ENCODE peak calls at places on chromosomes 3 and 15, in six cellular contexts. One of them, this sample, is unnamed.

GRCh38 chr15:31740203-31740602 is 290.1 kb upstream of the CHRNA7 start:
- DNase-seq in stimulated activated CD4-positive, alpha-beta T cell treated with anti-CD3 and anti-CD28 coated beads, Interleukin-4, amount 100 ng/mL, for 4 hours: no peak
- DNase-seq in HCEC 1CT: peak
- DNase-seq in activated CD8-positive, alpha-beta memory T cell treated with anti-CD3 and anti-CD28 coated beads for 48 hours: no peak
- DNase-seq in aorta: no peak
- DNase-seq in dermis microvascular lymphatic vessel endothelial cell: no peak
- DNase-seq in this sample: no peak

GRCh38 chr3:51311055-51311454 is 74.0 kb upstream of the MANF start:
- DNase-seq in activated CD8-positive, alpha-beta memory T cell treated with anti-CD3 and anti-CD28 coated beads for 48 hours: no peak
- DNase-seq in stimulated activated CD4-positive, alpha-beta T cell treated with anti-CD3 and anti-CD28 coated beads, Interleukin-4, amount 100 ng/mL, for 4 hours: no peak
- DNase-seq in dermis microvascular lymphatic vessel endothelial cell: peak
- DNase-seq in HCEC 1CT: peak
- DNase-seq in aorta: no peak
- DNase-seq in this sample: no peak

GRCh38 chr3:13231781-13232515 is 158.7 kb upstream of the IQSEC1 start:
- DNase-seq in aorta: no peak
- DNase-seq in stimulated activated CD4-positive, alpha-beta T cell treated with anti-CD3 and anti-CD28 coated beads, Interleukin-4, amount 100 ng/mL, for 4 hours: no peak
- DNase-seq in HCEC 1CT: no peak
- DNase-seq in dermis microvascular lymphatic vessel endothelial cell: no peak
- DNase-seq in activated CD8-positive, alpha-beta memory T cell treated with anti-CD3 and anti-CD28 coated beads for 48 hours: no peak
- DNase-seq in this sample: no peak

GRCh38 chr3:196471551-196471950 is 32.0 kb downstream of the RNF168 start:
- DNase-seq in activated CD8-positive, alpha-beta memory T cell treated with anti-CD3 and anti-CD28 coated beads for 48 hours: no peak
- DNase-seq in dermis microvascular lymphatic vessel endothelial cell: no peak
- DNase-seq in stimulated activated CD4-positive, alpha-beta T cell treated with anti-CD3 and anti-CD28 coated beads, Interleukin-4, amount 100 ng/mL, for 4 hours: no peak
- DNase-seq in aorta: no peak
- DNase-seq in HCEC 1CT: no peak
- DNase-seq in this sample: no peak

GRCh38 chr3:197428961-197429360 is 126.8 kb downstream of the BDH1 start:
- DNase-seq in HCEC 1CT: no peak
- DNase-seq in aorta: no peak
- DNase-seq in dermis microvascular lymphatic vessel endothelial cell: no peak
- DNase-seq in activated CD8-positive, alpha-beta memory T cell treated with anti-CD3 and anti-CD28 coated beads for 48 hours: no peak
- DNase-seq in stimulated activated CD4-positive, alpha-beta T cell treated with anti-CD3 and anti-CD28 coated beads, Interleukin-4, amount 100 ng/mL, for 4 hours: no peak
- DNase-seq in this sample: no peak

GRCh38 chr3:111284485-111285187 is 213.0 kb downstream of the NECTIN3 start:
- DNase-seq in dermis microvascular lymphatic vessel endothelial cell: no peak
- DNase-seq in stimulated activated CD4-positive, alpha-beta T cell treated with anti-CD3 and anti-CD28 coated beads, Interleukin-4, amount 100 ng/mL, for 4 hours: no peak
- DNase-seq in activated CD8-positive, alpha-beta memory T cell treated with anti-CD3 and anti-CD28 coated beads for 48 hours: no peak
- DNase-seq in aorta: no peak
- DNase-seq in HCEC 1CT: no peak
- DNase-seq in this sample: no peak

GRCh38 chr3:141707741-141708203 is 30.3 kb upstream of the RNF7 start:
- DNase-seq in HCEC 1CT: peak
- DNase-seq in aorta: no peak
- DNase-seq in stimulated activated CD4-positive, alpha-beta T cell treated with anti-CD3 and anti-CD28 coated beads, Interleukin-4, amount 100 ng/mL, for 4 hours: no peak
- DNase-seq in activated CD8-positive, alpha-beta memory T cell treated with anti-CD3 and anti-CD28 coated beads for 48 hours: no peak
- DNase-seq in dermis microvascular lymphatic vessel endothelial cell: peak
- DNase-seq in this sample: no peak

GRCh38 chr3:172285844-172286243 is 162.4 kb downstream of the GHSR start:
- DNase-seq in activated CD8-positive, alpha-beta memory T cell treated with anti-CD3 and anti-CD28 coated beads for 48 hours: no peak
- DNase-seq in aorta: no peak
- DNase-seq in stimulated activated CD4-positive, alpha-beta T cell treated with anti-CD3 and anti-CD28 coated beads, Interleukin-4, amount 100 ng/mL, for 4 hours: no peak
- DNase-seq in HCEC 1CT: peak
- DNase-seq in dermis microvascular lymphatic vessel endothelial cell: no peak
- DNase-seq in this sample: no peak

GRCh38 chr3:15693340-15693739 is 91.8 kb downstream of the BTD start:
- DNase-seq in activated CD8-positive, alpha-beta memory T cell treated with anti-CD3 and anti-CD28 coated beads for 48 hours: no peak
- DNase-seq in HCEC 1CT: no peak
- DNase-seq in dermis microvascular lymphatic vessel endothelial cell: peak
- DNase-seq in aorta: no peak
- DNase-seq in stimulated activated CD4-positive, alpha-beta T cell treated with anti-CD3 and anti-CD28 coated beads, Interleukin-4, amount 100 ng/mL, for 4 hours: no peak
- DNase-seq in this sample: no peak

GRCh38 chr3:29385056-29385455 is 104.2 kb downstream of the RBMS3 start:
- DNase-seq in aorta: no peak
- DNase-seq in stimulated activated CD4-positive, alpha-beta T cell treated with anti-CD3 and anti-CD28 coated beads, Interleukin-4, amount 100 ng/mL, for 4 hours: no peak
- DNase-seq in activated CD8-positive, alpha-beta memory T cell treated with anti-CD3 and anti-CD28 coated beads for 48 hours: no peak
- DNase-seq in dermis microvascular lymphatic vessel endothelial cell: no peak
- DNase-seq in HCEC 1CT: no peak
- DNase-seq in this sample: no peak

GRCh38 chr3:149020196-149020838 is 29.0 kb downstream of the GYG1 start:
- DNase-seq in activated CD8-positive, alpha-beta memory T cell treated with anti-CD3 and anti-CD28 coated beads for 48 hours: no peak
- DNase-seq in dermis microvascular lymphatic vessel endothelial cell: peak
- DNase-seq in stimulated activated CD4-positive, alpha-beta T cell treated with anti-CD3 and anti-CD28 coated beads, Interleukin-4, amount 100 ng/mL, for 4 hours: no peak
- DNase-seq in aorta: peak
- DNase-seq in HCEC 1CT: no peak
- DNase-seq in this sample: no peak

GRCh38 chr3:126021224-126021623 is 52.2 kb downstream of the ROPN1B start:
- DNase-seq in stimulated activated CD4-positive, alpha-beta T cell treated with anti-CD3 and anti-CD28 coated beads, Interleukin-4, amount 100 ng/mL, for 4 hours: no peak
- DNase-seq in HCEC 1CT: no peak
- DNase-seq in aorta: no peak
- DNase-seq in dermis microvascular lymphatic vessel endothelial cell: no peak
- DNase-seq in activated CD8-positive, alpha-beta memory T cell treated with anti-CD3 and anti-CD28 coated beads for 48 hours: no peak
- DNase-seq in this sample: no peak

GRCh38 chr3:132006605-132007204 is 28.1 kb downstream of the CPNE4 start:
- DNase-seq in stimulated activated CD4-positive, alpha-beta T cell treated with anti-CD3 and anti-CD28 coated beads, Interleukin-4, amount 100 ng/mL, for 4 hours: no peak
- DNase-seq in activated CD8-positive, alpha-beta memory T cell treated with anti-CD3 and anti-CD28 coated beads for 48 hours: no peak
- DNase-seq in dermis microvascular lymphatic vessel endothelial cell: peak
- DNase-seq in aorta: peak
- DNase-seq in HCEC 1CT: peak
- DNase-seq in this sample: no peak

GRCh38 chr15:36579792-36580431 is 486 bp downstream of the CDIN1 start:
- DNase-seq in dermis microvascular lymphatic vessel endothelial cell: no peak
- DNase-seq in aorta: no peak
- DNase-seq in activated CD8-positive, alpha-beta memory T cell treated with anti-CD3 and anti-CD28 coated beads for 48 hours: no peak
- DNase-seq in HCEC 1CT: no peak
- DNase-seq in stimulated activated CD4-positive, alpha-beta T cell treated with anti-CD3 and anti-CD28 coated beads, Interleukin-4, amount 100 ng/mL, for 4 hours: peak
- DNase-seq in this sample: peak

GRCh38 chr3:44039006-44039405 is 202.7 kb upstream of the TOPAZ1 start:
- DNase-seq in HCEC 1CT: no peak
- DNase-seq in activated CD8-positive, alpha-beta memory T cell treated with anti-CD3 and anti-CD28 coated beads for 48 hours: no peak
- DNase-seq in dermis microvascular lymphatic vessel endothelial cell: no peak
- DNase-seq in stimulated activated CD4-positive, alpha-beta T cell treated with anti-CD3 and anti-CD28 coated beads, Interleukin-4, amount 100 ng/mL, for 4 hours: no peak
- DNase-seq in aorta: no peak
- DNase-seq in this sample: no peak

GRCh38 chr3:42020681-42021307 is 58.9 kb upstream of the ULK4 start:
- DNase-seq in aorta: no peak
- DNase-seq in stimulated activated CD4-positive, alpha-beta T cell treated with anti-CD3 and anti-CD28 coated beads, Interleukin-4, amount 100 ng/mL, for 4 hours: no peak
- DNase-seq in activated CD8-positive, alpha-beta memory T cell treated with anti-CD3 and anti-CD28 coated beads for 48 hours: no peak
- DNase-seq in dermis microvascular lymphatic vessel endothelial cell: peak
- DNase-seq in HCEC 1CT: peak
- DNase-seq in this sample: no peak

GRCh38 chr15:88814393-88814792 is 11.2 kb downstream of the ACAN start:
- DNase-seq in activated CD8-positive, alpha-beta memory T cell treated with anti-CD3 and anti-CD28 coated beads for 48 hours: no peak
- DNase-seq in aorta: no peak
- DNase-seq in dermis microvascular lymphatic vessel endothelial cell: no peak
- DNase-seq in HCEC 1CT: no peak
- DNase-seq in stimulated activated CD4-positive, alpha-beta T cell treated with anti-CD3 and anti-CD28 coated beads, Interleukin-4, amount 100 ng/mL, for 4 hours: no peak
- DNase-seq in this sample: no peak

GRCh38 chr3:123745184-123745855 is 138.8 kb downstream of the MYLK start:
- DNase-seq in aorta: no peak
- DNase-seq in activated CD8-positive, alpha-beta memory T cell treated with anti-CD3 and anti-CD28 coated beads for 48 hours: no peak
- DNase-seq in dermis microvascular lymphatic vessel endothelial cell: peak
- DNase-seq in HCEC 1CT: no peak
- DNase-seq in stimulated activated CD4-positive, alpha-beta T cell treated with anti-CD3 and anti-CD28 coated beads, Interleukin-4, amount 100 ng/mL, for 4 hours: no peak
- DNase-seq in this sample: no peak

GRCh38 chr15:77966540-77967290 is 110.8 kb downstream of the TBC1D2B start:
- DNase-seq in HCEC 1CT: peak
- DNase-seq in stimulated activated CD4-positive, alpha-beta T cell treated with anti-CD3 and anti-CD28 coated beads, Interleukin-4, amount 100 ng/mL, for 4 hours: peak
- DNase-seq in aorta: no peak
- DNase-seq in activated CD8-positive, alpha-beta memory T cell treated with anti-CD3 and anti-CD28 coated beads for 48 hours: peak
- DNase-seq in dermis microvascular lymphatic vessel endothelial cell: peak
- DNase-seq in this sample: no peak

GRCh38 chr3:105093853-105094252 is 272.9 kb upstream of the ALCAM start:
- DNase-seq in aorta: no peak
- DNase-seq in dermis microvascular lymphatic vessel endothelial cell: no peak
- DNase-seq in stimulated activated CD4-positive, alpha-beta T cell treated with anti-CD3 and anti-CD28 coated beads, Interleukin-4, amount 100 ng/mL, for 4 hours: no peak
- DNase-seq in HCEC 1CT: no peak
- DNase-seq in activated CD8-positive, alpha-beta memory T cell treated with anti-CD3 and anti-CD28 coated beads for 48 hours: no peak
- DNase-seq in this sample: no peak

GRCh38 chr15:81163961-81164800 is 30.1 kb downstream of the CFAP161 start:
- DNase-seq in activated CD8-positive, alpha-beta memory T cell treated with anti-CD3 and anti-CD28 coated beads for 48 hours: no peak
- DNase-seq in stimulated activated CD4-positive, alpha-beta T cell treated with anti-CD3 and anti-CD28 coated beads, Interleukin-4, amount 100 ng/mL, for 4 hours: no peak
- DNase-seq in dermis microvascular lymphatic vessel endothelial cell: peak
- DNase-seq in aorta: no peak
- DNase-seq in HCEC 1CT: peak
- DNase-seq in this sample: no peak

GRCh38 chr3:111040959-111041358 is 30.7 kb upstream of the NECTIN3 start:
- DNase-seq in HCEC 1CT: no peak
- DNase-seq in aorta: no peak
- DNase-seq in activated CD8-positive, alpha-beta memory T cell treated with anti-CD3 and anti-CD28 coated beads for 48 hours: no peak
- DNase-seq in stimulated activated CD4-positive, alpha-beta T cell treated with anti-CD3 and anti-CD28 coated beads, Interleukin-4, amount 100 ng/mL, for 4 hours: no peak
- DNase-seq in dermis microvascular lymphatic vessel endothelial cell: no peak
- DNase-seq in this sample: no peak

GRCh38 chr15:28104326-28104725 is 5.2 kb upstream of the OCA2 start:
- DNase-seq in dermis microvascular lymphatic vessel endothelial cell: no peak
- DNase-seq in stimulated activated CD4-positive, alpha-beta T cell treated with anti-CD3 and anti-CD28 coated beads, Interleukin-4, amount 100 ng/mL, for 4 hours: no peak
- DNase-seq in aorta: no peak
- DNase-seq in HCEC 1CT: no peak
- DNase-seq in activated CD8-positive, alpha-beta memory T cell treated with anti-CD3 and anti-CD28 coated beads for 48 hours: no peak
- DNase-seq in this sample: no peak

GRCh38 chr3:136631424-136631823 is 120.8 kb downstream of the STAG1 start:
- DNase-seq in HCEC 1CT: no peak
- DNase-seq in activated CD8-positive, alpha-beta memory T cell treated with anti-CD3 and anti-CD28 coated beads for 48 hours: no peak
- DNase-seq in aorta: no peak
- DNase-seq in stimulated activated CD4-positive, alpha-beta T cell treated with anti-CD3 and anti-CD28 coated beads, Interleukin-4, amount 100 ng/mL, for 4 hours: no peak
- DNase-seq in dermis microvascular lymphatic vessel endothelial cell: no peak
- DNase-seq in this sample: no peak

GRCh38 chr3:118380576-118380975 is 654.1 kb downstream of the IGSF11 start:
- DNase-seq in dermis microvascular lymphatic vessel endothelial cell: no peak
- DNase-seq in stimulated activated CD4-positive, alpha-beta T cell treated with anti-CD3 and anti-CD28 coated beads, Interleukin-4, amount 100 ng/mL, for 4 hours: no peak
- DNase-seq in HCEC 1CT: no peak
- DNase-seq in aorta: no peak
- DNase-seq in activated CD8-positive, alpha-beta memory T cell treated with anti-CD3 and anti-CD28 coated beads for 48 hours: no peak
- DNase-seq in this sample: no peak

GRCh38 chr15:32683906-32684584 is 33.8 kb upstream of the GREM1 start:
- DNase-seq in dermis microvascular lymphatic vessel endothelial cell: peak
- DNase-seq in HCEC 1CT: peak
- DNase-seq in activated CD8-positive, alpha-beta memory T cell treated with anti-CD3 and anti-CD28 coated beads for 48 hours: no peak
- DNase-seq in aorta: peak
- DNase-seq in stimulated activated CD4-positive, alpha-beta T cell treated with anti-CD3 and anti-CD28 coated beads, Interleukin-4, amount 100 ng/mL, for 4 hours: no peak
- DNase-seq in this sample: no peak

GRCh38 chr3:151726016-151726415 is 7.7 kb upstream of the AADACL2 start:
- DNase-seq in dermis microvascular lymphatic vessel endothelial cell: no peak
- DNase-seq in stimulated activated CD4-positive, alpha-beta T cell treated with anti-CD3 and anti-CD28 coated beads, Interleukin-4, amount 100 ng/mL, for 4 hours: no peak
- DNase-seq in activated CD8-positive, alpha-beta memory T cell treated with anti-CD3 and anti-CD28 coated beads for 48 hours: no peak
- DNase-seq in aorta: no peak
- DNase-seq in HCEC 1CT: no peak
- DNase-seq in this sample: no peak

GRCh38 chr15:101437209-101437608 is 52.3 kb downstream of the PCSK6 start:
- DNase-seq in activated CD8-positive, alpha-beta memory T cell treated with anti-CD3 and anti-CD28 coated beads for 48 hours: no peak
- DNase-seq in aorta: no peak
- DNase-seq in dermis microvascular lymphatic vessel endothelial cell: no peak
- DNase-seq in stimulated activated CD4-positive, alpha-beta T cell treated with anti-CD3 and anti-CD28 coated beads, Interleukin-4, amount 100 ng/mL, for 4 hours: no peak
- DNase-seq in HCEC 1CT: no peak
- DNase-seq in this sample: no peak

This sample was measured in upper lobe of left lung.